ENCODE peak calls at places on chromosomes 16 and 17, in five cellular contexts. One of them, this sample, is unnamed.

GRCh38 chr16:12433691-12434390 is 369.8 kb downstream of the CPPED1 start:
- DNase-seq in breast epithelium: no peak
- DNase-seq in mesothelial cell of epicardium: no peak
- DNase-seq in GM13976: no peak
- DNase-seq in thyroid gland: peak; percentile 53
- DNase-seq in this sample: no peak

GRCh38 chr17:79812206-79812968 is 15.5 kb upstream of the CBX8 start:
- DNase-seq in breast epithelium: no peak
- DNase-seq in mesothelial cell of epicardium: no peak
- DNase-seq in GM13976: no peak
- DNase-seq in thyroid gland: no peak
- DNase-seq in this sample: no peak

GRCh38 chr17:83053021-83053778 is 26.2 kb upstream of the METRNL start:
- DNase-seq in breast epithelium: no peak
- DNase-seq in mesothelial cell of epicardium: no peak
- DNase-seq in GM13976: no peak
- DNase-seq in thyroid gland: no peak
- DNase-seq in this sample: no peak

GRCh38 chr17:38598536-38598935 is 7.2 kb downstream of the SRCIN1 start:
- DNase-seq in breast epithelium: peak; percentile 52
- DNase-seq in mesothelial cell of epicardium: no peak
- DNase-seq in GM13976: peak; percentile 64
- DNase-seq in thyroid gland: peak; percentile 44
- DNase-seq in this sample: peak; percentile 55

GRCh38 chr17:45341389-45342158 is 24.8 kb upstream of the MAP3K14 start:
- DNase-seq in breast epithelium: no peak
- DNase-seq in mesothelial cell of epicardium: no peak
- DNase-seq in GM13976: no peak
- DNase-seq in thyroid gland: peak; percentile 22
- DNase-seq in this sample: peak; percentile 30

GRCh38 chr17:7888184-7888920 is at the start of gene CHD3:
- DNase-seq in breast epithelium: peak; percentile 82
- DNase-seq in mesothelial cell of epicardium: no peak
- DNase-seq in GM13976: no peak
- DNase-seq in thyroid gland: peak; percentile 54
- DNase-seq in this sample: no peak

GRCh38 chr17:17269926-17270773 is 10.9 kb downstream of the COPS3 start:
- DNase-seq in breast epithelium: no peak
- DNase-seq in mesothelial cell of epicardium: no peak
- DNase-seq in GM13976: no peak
- DNase-seq in thyroid gland: no peak
- DNase-seq in this sample: peak; percentile 8

GRCh38 chr17:39793473-39793872 is 55.7 kb downstream of the GRB7 start:
- DNase-seq in breast epithelium: no peak
- DNase-seq in mesothelial cell of epicardium: no peak
- DNase-seq in GM13976: no peak
- DNase-seq in thyroid gland: no peak
- DNase-seq in this sample: no peak

GRCh38 chr16:88746511-88746910 is 38.5 kb downstream of the PIEZO1 start:
- DNase-seq in breast epithelium: no peak
- DNase-seq in mesothelial cell of epicardium: no peak
- DNase-seq in GM13976: no peak
- DNase-seq in thyroid gland: no peak
- DNase-seq in this sample: no peak

GRCh38 chr16:31695667-31696066 is 168.0 kb downstream of the AHSP start:
- DNase-seq in breast epithelium: no peak
- DNase-seq in mesothelial cell of epicardium: no peak
- DNase-seq in GM13976: peak; percentile 67
- DNase-seq in thyroid gland: no peak
- DNase-seq in this sample: no peak

GRCh38 chr16:74577882-74578366 is 29.0 kb downstream of the GLG1 start:
- DNase-seq in breast epithelium: no peak
- DNase-seq in mesothelial cell of epicardium: no peak
- DNase-seq in GM13976: peak; percentile 43
- DNase-seq in thyroid gland: no peak
- DNase-seq in this sample: no peak

GRCh38 chr16:50298591-50299507 is 32.5 kb downstream of the ADCY7 start:
- DNase-seq in breast epithelium: no peak
- DNase-seq in mesothelial cell of epicardium: no peak
- DNase-seq in GM13976: no peak
- DNase-seq in thyroid gland: no peak
- DNase-seq in this sample: no peak

GRCh38 chr17:5123343-5124124 is 7.7 kb downstream of the USP6 start:
- DNase-seq in breast epithelium: peak; percentile 16
- DNase-seq in mesothelial cell of epicardium: no peak
- DNase-seq in GM13976: no peak
- DNase-seq in thyroid gland: no peak
- DNase-seq in this sample: no peak

GRCh38 chr16:50268352-50268751 is 2.0 kb downstream of the ADCY7 start:
- DNase-seq in breast epithelium: no peak
- DNase-seq in mesothelial cell of epicardium: no peak
- DNase-seq in GM13976: no peak
- DNase-seq in thyroid gland: no peak
- DNase-seq in this sample: no peak

GRCh38 chr17:43699438-43699756 is 37.7 kb upstream of the MEOX1 start:
- DNase-seq in breast epithelium: no peak
- DNase-seq in mesothelial cell of epicardium: no peak
- DNase-seq in GM13976: no peak
- DNase-seq in thyroid gland: no peak
- DNase-seq in this sample: no peak

GRCh38 chr17:27523712-27524111 is 67.5 kb downstream of the KSR1 start:
- DNase-seq in breast epithelium: no peak
- DNase-seq in mesothelial cell of epicardium: no peak
- DNase-seq in GM13976: no peak
- DNase-seq in thyroid gland: no peak
- DNase-seq in this sample: no peak

GRCh38 chr17:39867084-39867890 is 715 bp upstream of the ZPBP2 start:
- DNase-seq in breast epithelium: no peak
- DNase-seq in mesothelial cell of epicardium: no peak
- DNase-seq in GM13976: peak; percentile 76
- DNase-seq in thyroid gland: no peak
- DNase-seq in this sample: no peak

DNA sequence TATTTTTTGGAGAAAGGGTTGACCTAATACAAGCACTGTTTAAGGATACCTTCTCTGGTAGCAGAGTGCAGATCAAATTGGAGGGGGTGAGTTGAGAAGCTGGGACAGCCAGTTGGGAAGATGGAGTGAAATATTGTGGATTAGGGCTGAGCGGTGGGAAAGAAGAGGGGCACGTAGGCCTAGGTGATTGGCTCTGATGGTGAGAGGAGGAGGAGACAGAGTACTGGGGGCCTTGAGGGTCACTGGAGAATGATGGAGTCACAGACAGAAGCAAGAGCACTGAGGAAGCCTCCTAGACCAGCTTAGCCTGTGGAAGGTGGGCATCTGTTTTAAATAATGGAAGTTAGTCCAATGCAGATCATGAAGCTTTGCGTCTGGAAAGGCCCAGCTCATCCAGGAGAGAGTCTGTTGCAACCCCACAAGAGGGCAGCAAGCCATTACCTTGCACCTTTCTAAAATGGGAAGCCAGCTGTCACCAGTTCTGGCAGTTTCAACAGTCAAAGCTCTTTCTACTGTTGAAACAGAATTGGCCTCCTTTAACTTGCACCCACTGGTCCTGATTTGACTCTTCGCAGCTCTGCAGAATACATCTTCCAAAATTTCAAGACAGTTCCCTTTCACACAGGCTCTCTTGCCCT is 11.8 kb downstream of the SLC9A5 start:
- DNase-seq in breast epithelium: no peak
- DNase-seq in mesothelial cell of epicardium: no peak
- DNase-seq in GM13976: peak; percentile 79
- DNase-seq in thyroid gland: peak; percentile 58
- DNase-seq in this sample: no peak
- TF ChIP-seq CTCF in breast epithelium: peak; percentile 50
- TF ChIP-seq CTCF in mesothelial cell of epicardium: no peak
- TF ChIP-seq CTCF in GM13976: peak; percentile 56
- TF ChIP-seq CTCF in thyroid gland: peak; percentile 29
- TF ChIP-seq CTCF in this sample: peak; percentile 64

DNA sequence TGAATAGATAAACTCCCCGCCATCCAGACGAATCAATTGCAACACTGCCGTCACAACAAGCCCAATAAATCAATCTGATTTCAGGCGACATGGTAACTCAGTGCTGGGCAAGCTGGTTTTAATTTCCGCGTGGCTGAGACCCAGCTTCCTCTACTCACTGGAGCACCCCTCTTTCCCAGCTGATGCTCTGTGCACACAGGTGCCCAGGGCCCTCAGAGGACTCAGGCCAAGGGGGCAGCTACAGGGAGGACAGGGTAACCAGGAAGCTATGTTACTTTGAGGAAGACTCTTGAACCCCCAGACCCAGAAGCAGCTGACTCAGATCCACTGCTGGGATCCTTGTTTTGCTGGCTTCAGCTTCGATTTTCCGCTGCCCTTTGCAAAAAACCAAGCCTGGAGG is 10.8 kb upstream of the SEZ6 start:
- DNase-seq in breast epithelium: no peak
- DNase-seq in mesothelial cell of epicardium: no peak
- DNase-seq in GM13976: no peak
- DNase-seq in thyroid gland: no peak
- DNase-seq in this sample: no peak
- TF ChIP-seq CTCF in breast epithelium: no peak
- TF ChIP-seq CTCF in mesothelial cell of epicardium: no peak
- TF ChIP-seq CTCF in GM13976: no peak
- TF ChIP-seq CTCF in thyroid gland: no peak
- TF ChIP-seq CTCF in this sample: no peak

GRCh38 chr16:84359326-84359725 is 9.0 kb upstream of the ATP2C2 start:
- DNase-seq in breast epithelium: no peak
- DNase-seq in mesothelial cell of epicardium: no peak
- DNase-seq in GM13976: no peak
- DNase-seq in thyroid gland: no peak
- DNase-seq in this sample: no peak

GRCh38 chr16:84360170-84360569 is 8.2 kb upstream of the ATP2C2 start:
- DNase-seq in breast epithelium: no peak
- DNase-seq in mesothelial cell of epicardium: no peak
- DNase-seq in GM13976: no peak
- DNase-seq in thyroid gland: no peak
- DNase-seq in this sample: no peak

GRCh38 chr16:84362410-84362809 is 5.9 kb upstream of the ATP2C2 start:
- DNase-seq in breast epithelium: no peak
- DNase-seq in mesothelial cell of epicardium: no peak
- DNase-seq in GM13976: no peak
- DNase-seq in thyroid gland: no peak
- DNase-seq in this sample: peak; percentile 34

GRCh38 chr16:84360748-84361147 is 7.6 kb upstream of the ATP2C2 start:
- DNase-seq in breast epithelium: no peak
- DNase-seq in mesothelial cell of epicardium: no peak
- DNase-seq in GM13976: no peak
- DNase-seq in thyroid gland: no peak
- DNase-seq in this sample: no peak

DNA sequence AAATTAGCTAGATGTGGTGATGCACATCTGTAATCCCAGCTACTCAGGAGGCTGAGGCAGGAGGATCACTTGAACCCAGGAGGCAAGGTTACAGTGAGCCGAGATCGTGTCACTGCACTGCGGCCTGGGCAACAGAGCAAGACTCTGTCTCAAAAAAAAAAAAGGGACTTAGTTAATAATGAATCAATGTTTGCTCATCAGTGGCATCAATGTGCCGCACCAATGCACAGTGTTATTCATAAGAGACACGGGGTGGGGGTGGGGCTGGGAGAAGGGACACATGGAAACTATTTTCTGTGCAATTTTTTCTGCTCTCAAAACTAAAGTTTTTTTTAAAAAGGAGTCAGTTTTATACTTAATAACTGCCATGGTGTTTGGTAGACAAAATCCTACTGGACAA is 6.8 kb upstream of the ATP2C2 start:
- DNase-seq in breast epithelium: no peak
- DNase-seq in mesothelial cell of epicardium: no peak
- DNase-seq in GM13976: no peak
- DNase-seq in thyroid gland: no peak
- DNase-seq in this sample: no peak
- TF ChIP-seq CTCF in breast epithelium: no peak
- TF ChIP-seq CTCF in mesothelial cell of epicardium: no peak
- TF ChIP-seq CTCF in GM13976: no peak
- TF ChIP-seq CTCF in thyroid gland: no peak
- TF ChIP-seq CTCF in this sample: no peak

DNA sequence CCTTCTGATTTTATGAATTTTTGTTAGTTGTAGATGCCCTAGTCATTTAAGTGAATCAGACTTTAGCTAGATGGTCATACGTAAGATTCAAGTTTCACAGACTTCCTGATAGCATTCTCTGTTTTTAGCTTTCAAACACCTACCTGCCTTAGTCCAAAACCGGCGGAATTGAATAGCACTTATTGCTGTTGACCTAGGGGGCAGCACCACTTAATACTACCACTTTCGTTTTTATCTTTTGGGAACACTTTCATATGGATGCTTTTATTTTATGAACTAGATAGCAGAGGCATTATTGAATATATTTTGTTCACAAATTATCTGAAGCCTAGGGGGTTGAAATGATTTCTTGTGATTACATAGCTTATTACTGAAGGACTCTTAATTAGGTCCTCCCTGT is 31.5 kb downstream of the TADA2A start:
- DNase-seq in breast epithelium: no peak
- DNase-seq in mesothelial cell of epicardium: no peak
- DNase-seq in GM13976: no peak
- DNase-seq in thyroid gland: peak; percentile 21
- DNase-seq in this sample: no peak
- TF ChIP-seq CTCF in breast epithelium: no peak
- TF ChIP-seq CTCF in mesothelial cell of epicardium: peak; percentile 16
- TF ChIP-seq CTCF in GM13976: no peak
- TF ChIP-seq CTCF in thyroid gland: no peak
- TF ChIP-seq CTCF in this sample: peak; percentile 17

GRCh38 chr17:80927791-80928216 is 63.8 kb upstream of the CHMP6 start:
- DNase-seq in breast epithelium: no peak
- DNase-seq in mesothelial cell of epicardium: no peak
- DNase-seq in GM13976: no peak
- DNase-seq in thyroid gland: no peak
- DNase-seq in this sample: no peak
- TF ChIP-seq CTCF in breast epithelium: no peak
- TF ChIP-seq CTCF in mesothelial cell of epicardium: no peak
- TF ChIP-seq CTCF in GM13976: no peak
- TF ChIP-seq CTCF in thyroid gland: no peak
- TF ChIP-seq CTCF in this sample: no peak

GRCh38 chr16:1983053-1983543 is 895 bp upstream of the GFER start:
- DNase-seq in breast epithelium: no peak
- DNase-seq in mesothelial cell of epicardium: no peak
- DNase-seq in GM13976: no peak
- DNase-seq in thyroid gland: no peak
- DNase-seq in this sample: no peak
- TF ChIP-seq CTCF in breast epithelium: no peak
- TF ChIP-seq CTCF in mesothelial cell of epicardium: no peak
- TF ChIP-seq CTCF in GM13976: no peak
- TF ChIP-seq CTCF in thyroid gland: no peak
- TF ChIP-seq CTCF in this sample: no peak

GRCh38 chr17:57404073-57404472 is 147.8 kb downstream of the MSI2 start:
- DNase-seq in breast epithelium: no peak
- DNase-seq in mesothelial cell of epicardium: no peak
- DNase-seq in GM13976: peak; percentile 55
- DNase-seq in thyroid gland: no peak
- DNase-seq in this sample: no peak
- TF ChIP-seq CTCF in breast epithelium: no peak
- TF ChIP-seq CTCF in mesothelial cell of epicardium: no peak
- TF ChIP-seq CTCF in GM13976: peak; percentile 17
- TF ChIP-seq CTCF in thyroid gland: no peak
- TF ChIP-seq CTCF in this sample: no peak

GRCh38 chr17:1399679-1400512 is at the start of gene YWHAE:
- DNase-seq in breast epithelium: peak; percentile 96
- DNase-seq in mesothelial cell of epicardium: peak; percentile 96
- DNase-seq in GM13976: peak; percentile 97
- DNase-seq in thyroid gland: peak; percentile 99
- DNase-seq in this sample: peak; percentile 97
- TF ChIP-seq CTCF in breast epithelium: no peak
- TF ChIP-seq CTCF in mesothelial cell of epicardium: no peak
- TF ChIP-seq CTCF in GM13976: no peak
- TF ChIP-seq CTCF in thyroid gland: no peak
- TF ChIP-seq CTCF in this sample: no peak